ENCODE peak calls at places on chromosomes 12 and 14, in seven cellular contexts. R is AG09309, N is A549, J is progenitor cell of endocrine pancreas, Q is WTC11, T is astrocyte of the spinal cord, O is cardiac muscle cell. G is an unnamed sample.

GRCh38 chr12:57479376-57480115 is at the start of gene ARHGAP9:
- DNase-seq in T (no peak), R (no peak), Q (no peak), J (no peak), O (no peak), N (no peak), G (no peak)

GRCh38 chr12:41531147-41531829 is 343.2 kb downstream of the PDZRN4 start:
- DNase-seq in T (no peak), O (no peak), J (no peak), R (no peak), N (no peak), Q (no peak), G (no peak)

GRCh38 chr14:68959035-68959434 is 20.1 kb downstream of the ACTN1 start:
- DNase-seq in R (no peak), T (peak), J (no peak), O (no peak), N (no peak), Q (no peak), G (no peak)

GRCh38 chr12:47458273-47458672 is 247.6 kb downstream of the RPAP3 start:
- DNase-seq in J (no peak), Q (no peak), R (no peak), N (peak), T (no peak), O (no peak), G (no peak)

GRCh38 chr14:100443643-100444042 is 120.5 kb downstream of the SLC25A47 start:
- DNase-seq in J (no peak), N (no peak), Q (no peak), R (no peak), O (no peak), T (peak), G (no peak)

GRCh38 chr12:96456265-96456974 is 33.0 kb upstream of the CFAP54 start:
- DNase-seq in T (no peak), N (no peak), O (no peak), R (no peak), Q (no peak), J (no peak), G (no peak)

GRCh38 chr14:73260574-73260973 is 23.3 kb downstream of the PAPLN start:
- DNase-seq in T (no peak), N (no peak), Q (no peak), O (peak), J (no peak), R (no peak), G (no peak)

GRCh38 chr12:3771853-3772252 is 18.9 kb upstream of the CRACR2A start:
- DNase-seq in R (no peak), O (no peak), Q (no peak), T (no peak), J (no peak), N (no peak), G (no peak)

GRCh38 chr12:53939141-53940108 is 794 bp downstream of the HOXC13 start:
- DNase-seq in T (no peak), J (peak), R (peak), N (peak), Q (peak), O (peak), G (peak)

GRCh38 chr12:32230607-32230982 is 123.9 kb downstream of the BICD1 start:
- DNase-seq in N (no peak), T (no peak), R (no peak), O (no peak), Q (no peak), J (no peak), G (no peak)

GRCh38 chr14:60632777-60633176 is 16.5 kb downstream of the SIX1 start:
- DNase-seq in O (no peak), T (no peak), J (no peak), R (no peak), N (no peak), Q (no peak), G (peak)

GRCh38 chr14:54502602-54503001 is 7.1 kb upstream of the CGRRF1 start:
- DNase-seq in Q (no peak), J (no peak), N (no peak), R (no peak), O (no peak), T (no peak), G (no peak)

GRCh38 chr12:42802688-42803279 is 213.2 kb upstream of the PRICKLE1 start:
- DNase-seq in O (no peak), J (no peak), T (peak), R (no peak), Q (no peak), N (no peak), G (no peak)

GRCh38 chr12:129700036-129700435 is 203.8 kb downstream of the TMEM132D start:
- DNase-seq in N (no peak), T (no peak), O (no peak), R (no peak), J (no peak), Q (no peak), G (no peak)

GRCh38 chr12:106245767-106246166 is 2.1 kb downstream of the CKAP4 start:
- DNase-seq in T (peak), R (no peak), O (no peak), N (peak), J (no peak), Q (no peak), G (peak)

GRCh38 chr14:101834387-101835165 is 73.1 kb downstream of the PPP2R5C start:
- DNase-seq in N (no peak), Q (no peak), O (no peak), T (no peak), J (no peak), R (no peak), G (no peak)

GRCh38 chr12:90773526-90773925 is 181.4 kb downstream of the CCER1 start:
- DNase-seq in T (peak), R (no peak), O (no peak), Q (no peak), J (no peak), N (no peak), G (no peak)

GRCh38 chr12:47156167-47156736 is 76.5 kb upstream of the AMIGO2 start:
- DNase-seq in J (no peak), O (no peak), N (no peak), R (no peak), T (peak), Q (no peak), G (no peak)

GRCh38 chr14:32470161-32470705 is 141.1 kb downstream of the AKAP6 start:
- DNase-seq in J (no peak), O (no peak), N (no peak), R (no peak), T (no peak), Q (no peak), G (no peak)

GRCh38 chr14:72558721-72559120 is 335.2 kb downstream of the DPF3 start:
- DNase-seq in O (no peak), R (peak), Q (no peak), N (no peak), T (peak), J (no peak), G (no peak)

GRCh38 chr12:2988494-2988893 is 29.3 kb downstream of the TEAD4 start:
- DNase-seq in R (no peak), T (no peak), J (no peak), O (no peak), N (no peak), Q (no peak), G (no peak)

GRCh38 chr12:85424581-85425348 is 144.7 kb downstream of the ALX1 start:
- DNase-seq in Q (peak), R (no peak), J (peak), N (no peak), O (peak), T (peak), G (peak)

GRCh38 chr12:46362895-46363581 is 9.5 kb downstream of the SLC38A2 start:
- DNase-seq in O (no peak), N (no peak), T (no peak), Q (no peak), J (no peak), R (no peak), G (peak)

GRCh38 chr12:30794591-30795409 is 40.0 kb upstream of the CAPRIN2 start:
- DNase-seq in O (no peak), J (no peak), R (peak), Q (peak), N (peak), T (peak), G (peak)

GRCh38 chr12:39617887-39618286 is 1.7 kb downstream of the ABCD2 start:
- DNase-seq in J (no peak), T (no peak), N (no peak), Q (no peak), R (no peak), O (no peak), G (no peak)

GRCh38 chr12:114769634-114770033 is 85.7 kb upstream of the TBX3 start:
- DNase-seq in Q (no peak), O (no peak), N (no peak), J (no peak), R (peak), T (no peak), G (no peak)

GRCh38 chr12:4030938-4031702 is 157.9 kb upstream of the PARP11 start:
- DNase-seq in R (peak), N (peak), O (peak), T (peak), J (peak), Q (peak), G (peak)

GRCh38 chr12:106170285-106170684 is 31.5 kb upstream of the NUAK1 start:
- DNase-seq in O (no peak), Q (no peak), N (no peak), J (no peak), R (peak), T (peak), G (no peak)

GRCh38 chr14:56657604-56658003 is 78.0 kb downstream of the TMEM260 start:
- DNase-seq in T (no peak), N (no peak), R (no peak), J (no peak), O (no peak), Q (no peak), G (no peak)

GRCh38 chr12:125983784-125984510 is 918.7 kb downstream of the AACS start:
- DNase-seq in T (peak), Q (no peak), O (peak), J (peak), R (no peak), N (no peak), G (peak)

GRCh38 chr12:105083551-105084105 is 630 bp downstream of the ALDH1L2 start:
- DNase-seq in T (peak), N (peak), J (no peak), R (no peak), O (peak), Q (peak), G (peak)

GRCh38 chr12:98419101-98419794 is 96.1 kb upstream of the TMPO start:
- DNase-seq in N (no peak), J (no peak), O (no peak), T (no peak), R (no peak), Q (no peak), G (no peak)

GRCh38 chr12:123973552-123974341 is 732 bp downstream of the ZNF664 start:
- DNase-seq in O (peak), R (no peak), J (peak), T (no peak), N (peak), Q (peak), G (peak)

GRCh38 chr12:54526800-54527630 is 22.4 kb upstream of the PDE1B start:
- DNase-seq in T (peak), R (no peak), N (no peak), O (peak), Q (peak), J (peak), G (peak)

GRCh38 chr12:88946377-88946997 is 366.2 kb upstream of the KITLG start:
- DNase-seq in Q (no peak), N (no peak), O (no peak), J (no peak), T (peak), R (peak), G (peak)

GRCh38 chr12:11749943-11750690 is 100.6 kb downstream of the ETV6 start:
- DNase-seq in R (no peak), Q (no peak), N (no peak), J (no peak), O (no peak), T (no peak), G (no peak)

DNA sequence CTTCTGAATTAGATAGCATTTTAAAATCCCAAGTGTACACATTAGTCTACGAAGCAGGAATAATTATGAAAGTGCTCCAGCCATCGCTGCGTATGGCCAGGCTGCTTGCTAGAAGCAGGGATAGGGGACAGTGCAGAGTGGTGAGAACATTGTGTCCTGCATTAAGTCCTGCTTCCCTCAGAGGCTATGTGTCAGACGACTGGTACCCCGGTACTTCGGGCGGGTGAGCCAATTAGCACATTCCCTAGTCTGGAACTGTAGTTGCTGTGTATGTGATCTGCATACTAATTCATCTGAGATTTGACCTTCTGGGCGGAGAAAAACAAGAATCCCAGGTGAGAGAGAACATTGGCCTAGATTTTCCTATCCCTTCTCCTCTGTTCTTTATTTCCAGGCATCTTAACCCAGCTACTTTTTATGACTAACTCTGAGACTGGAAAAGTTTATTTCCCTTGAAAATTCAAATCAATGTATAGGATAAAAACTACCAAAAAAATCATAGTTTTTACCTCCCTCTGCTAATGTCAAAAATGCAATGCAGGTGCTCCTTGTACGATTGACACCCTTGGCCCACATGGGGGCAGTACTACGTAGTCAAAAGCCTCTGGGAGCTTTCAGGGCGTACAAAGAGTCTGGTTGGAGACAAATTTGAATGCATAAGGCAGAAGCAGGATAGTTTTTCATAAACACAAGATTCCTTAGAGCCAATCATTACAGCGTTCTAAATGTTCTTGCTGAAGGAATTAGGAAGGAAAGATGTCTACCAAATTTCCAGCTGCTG is 764.3 kb downstream of the NOVA1 start:
- DNase-seq in T (peak), N (no peak), R (no peak), J (peak), O (peak), Q (peak), G (peak)
- TF ChIP-seq CTCF in T (peak), N (no peak), R (no peak), J (peak), O (peak), Q (peak), G (peak)

DNA sequence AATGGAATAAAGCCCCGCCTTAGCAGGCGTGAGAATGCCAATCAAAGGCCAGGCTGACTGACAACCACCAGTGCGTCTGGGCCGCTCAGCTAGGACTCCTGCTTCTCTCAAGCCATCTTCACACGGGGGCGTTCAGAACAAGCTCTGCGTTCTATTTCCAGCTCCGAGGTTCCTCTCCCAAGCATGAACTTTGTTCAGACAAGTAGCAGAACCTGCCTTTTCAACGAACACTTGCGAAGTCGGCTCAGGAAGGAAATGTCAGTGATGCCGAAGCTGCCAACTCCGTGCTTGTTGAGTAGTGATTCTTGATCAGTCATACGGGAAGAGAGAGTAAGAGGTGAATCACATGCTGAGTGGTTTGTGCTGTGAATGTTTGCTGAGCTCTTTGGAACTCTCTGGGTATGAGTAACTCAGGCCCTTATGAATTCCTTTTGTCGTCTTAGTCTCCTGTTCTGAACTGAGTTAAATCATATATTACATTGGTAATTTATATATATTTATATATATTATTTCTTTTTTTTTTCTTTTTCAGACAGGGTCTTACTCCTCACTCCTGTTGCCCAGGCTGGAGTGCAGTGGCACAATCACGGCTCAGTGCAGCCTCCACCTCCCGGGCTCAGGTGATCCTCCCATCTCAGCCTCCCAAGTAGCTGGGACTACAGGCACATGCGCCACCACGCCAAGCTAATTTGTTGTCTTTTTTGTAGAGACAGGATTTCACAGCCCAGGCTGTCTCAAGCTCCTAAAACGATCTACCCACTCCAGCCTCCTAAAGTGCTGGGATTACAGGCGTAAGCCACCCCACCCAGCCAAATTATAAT is 29.4 kb upstream of the BCL7A start:
- DNase-seq in R (peak), O (peak), T (peak), N (peak), Q (no peak), J (no peak), G (no peak)
- TF ChIP-seq CTCF in R (no peak), O (no peak), T (no peak), N (no peak), Q (no peak), J (no peak), G (no peak)

DNA sequence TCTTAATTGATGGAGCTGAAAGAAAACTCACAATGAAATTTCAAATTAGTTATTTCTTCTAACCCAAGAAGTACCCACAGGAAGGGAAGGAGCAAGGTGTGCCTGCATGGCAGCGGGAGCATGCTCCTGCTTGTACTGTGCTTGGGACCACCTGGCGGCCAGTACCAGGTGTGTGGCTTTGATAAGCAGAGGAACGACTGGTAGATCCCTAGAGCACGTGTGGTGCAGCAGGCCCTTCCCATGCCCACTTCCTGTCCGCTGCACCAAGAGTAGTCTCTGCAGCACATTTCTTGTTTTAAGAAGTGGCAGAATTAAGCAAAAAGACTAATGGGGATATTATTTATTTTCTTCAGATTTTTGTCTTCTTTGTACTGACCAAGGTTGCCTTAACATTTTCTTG is 122.3 kb upstream of the ATF1 start:
- DNase-seq in J (no peak), T (no peak), Q (peak), O (no peak), R (no peak), N (no peak), G (no peak)
- TF ChIP-seq CTCF in J (peak), T (no peak), Q (no peak), O (no peak), R (no peak), N (no peak), G (no peak)

GRCh38 chr12:65675141-65675621 is 149.1 kb upstream of the HMGA2 start:
- DNase-seq in J (no peak), O (no peak), N (no peak), T (peak), R (no peak), Q (no peak), G (no peak)

GRCh38 chr12:65670775-65671174 is 153.5 kb upstream of the HMGA2 start:
- DNase-seq in J (no peak), T (peak), Q (no peak), O (no peak), N (no peak), R (no peak), G (no peak)

GRCh38 chr12:65673291-65673690 is 151.0 kb upstream of the HMGA2 start:
- DNase-seq in N (no peak), O (no peak), R (no peak), T (no peak), Q (no peak), J (no peak), G (no peak)

GRCh38 chr12:65672441-65672840 is 151.8 kb upstream of the HMGA2 start:
- DNase-seq in O (no peak), T (no peak), Q (no peak), R (no peak), J (no peak), N (no peak), G (no peak)

DNA sequence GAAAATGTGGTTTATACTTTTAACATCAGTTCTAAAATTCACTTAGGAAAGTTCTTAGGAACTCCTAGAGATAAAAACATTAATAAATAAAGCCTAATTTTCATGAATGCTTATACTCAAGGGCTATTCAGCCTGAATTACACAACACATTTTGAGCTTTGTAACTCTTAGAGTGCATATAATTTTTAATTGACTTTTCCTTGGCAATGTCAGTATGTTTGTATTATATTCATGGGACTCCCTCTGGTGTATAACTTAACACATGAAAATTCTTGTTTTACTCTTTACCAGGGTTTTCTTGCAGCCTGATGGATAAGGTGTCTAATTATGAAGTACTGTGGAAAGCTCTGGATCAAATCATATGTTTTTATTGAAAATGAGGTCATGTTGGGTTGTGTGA is 150.6 kb upstream of the HMGA2 start:
- DNase-seq in O (no peak), Q (no peak), N (no peak), R (no peak), J (no peak), T (peak), G (peak)
- TF ChIP-seq CTCF in O (peak), Q (no peak), N (peak), R (no peak), J (no peak), T (peak), G (peak)

DNA sequence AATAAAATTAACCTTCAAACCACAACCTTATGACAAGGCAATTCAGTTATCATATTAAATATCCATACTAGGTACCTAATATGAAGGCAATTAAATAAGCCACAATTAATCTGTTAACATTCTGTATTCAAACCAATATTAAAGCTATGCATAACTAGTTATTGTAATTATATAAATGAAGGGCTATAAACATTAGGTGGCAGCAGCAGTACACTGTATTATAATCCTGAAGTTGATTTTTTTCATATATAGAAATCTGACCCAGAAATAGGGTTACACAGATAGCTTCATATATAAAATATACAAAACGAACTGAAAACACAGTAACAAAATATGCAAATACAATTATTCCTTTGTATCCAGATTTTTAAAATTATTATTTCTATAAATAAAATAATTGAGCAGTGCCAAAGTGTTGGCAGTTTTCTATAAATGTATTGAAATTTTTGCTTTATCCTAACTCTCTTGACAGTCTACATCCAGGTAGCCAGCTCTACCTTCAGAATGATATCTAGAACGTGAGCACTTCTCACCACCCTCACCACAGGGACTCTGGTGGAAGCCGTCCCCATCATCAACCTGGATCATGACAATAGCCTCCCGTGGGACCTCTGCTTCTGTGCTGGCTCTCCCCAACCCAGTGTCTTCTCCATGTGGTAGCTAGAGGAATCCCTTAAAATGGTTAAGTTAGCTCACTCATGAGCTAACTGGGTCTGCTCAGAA is 136.2 kb downstream of the MED13L start:
- DNase-seq in R (no peak), O (no peak), N (no peak), J (no peak), T (no peak), Q (no peak), G (peak)
- TF ChIP-seq CTCF in R (no peak), O (no peak), N (peak), J (no peak), T (peak), Q (no peak), G (peak)